ENCODE peak calls at places on chromosome 5, in eight cellular contexts. D is aorta, P is type B pancreatic cell, T is suprapubic skin, V is HT-29, Q is fibroblast of mammary gland, I is non-pigmented ciliary epithelial cell, M is choroid plexus epithelial cell. U is an unnamed sample.

GRCh38 chr5:115557667-115558387 is 13.3 kb upstream of the FEM1C start:
- DNase-seq in D (no peak), P (no peak), T (no peak), V (no peak), Q (peak), I (no peak), M (peak), U (no peak)

GRCh38 chr5:40046792-40047191 is 622.0 kb upstream of the DAB2 start:
- DNase-seq in D (no peak), P (no peak), T (no peak), V (no peak), Q (peak), I (peak), M (peak), U (peak)

GRCh38 chr5:68529581-68529980 is 314.0 kb downstream of the PIK3R1 start:
- DNase-seq in D (no peak), P (no peak), T (no peak), V (no peak), Q (peak), I (no peak), M (no peak), U (no peak)

GRCh38 chr5:85000671-85001070 is 616.0 kb upstream of the EDIL3 start:
- DNase-seq in D (no peak), P (no peak), T (no peak), V (no peak), Q (peak), I (peak), M (peak), U (peak)

GRCh38 chr5:7396169-7397004 is 449 bp downstream of the ADCY2 start:
- DNase-seq in D (peak), P (no peak), T (no peak), V (no peak), Q (peak), I (no peak), M (peak), U (no peak)

GRCh38 chr5:167893271-167893670 is 398.2 kb upstream of the WWC1 start:
- DNase-seq in D (no peak), P (no peak), T (no peak), V (no peak), Q (no peak), I (no peak), M (no peak), U (no peak)

GRCh38 chr5:65102826-65103673 is 334.3 kb downstream of the CWC27 start:
- DNase-seq in D (peak), P (no peak), T (no peak), V (peak), Q (peak), I (no peak), M (peak), U (peak)

GRCh38 chr5:174583071-174583470 is 141.3 kb upstream of the MSX2 start:
- DNase-seq in D (no peak), P (no peak), T (no peak), V (no peak), Q (no peak), I (no peak), M (no peak), U (no peak)

GRCh38 chr5:90940227-90940995 is 381.8 kb downstream of the ADGRV1 start:
- DNase-seq in D (no peak), P (no peak), T (no peak), V (peak), Q (peak), I (no peak), M (peak), U (peak)

GRCh38 chr5:95959964-95960801 is 1.5 kb downstream of the ELL2 start:
- DNase-seq in D (no peak), P (no peak), T (no peak), V (peak), Q (peak), I (no peak), M (peak), U (peak)

GRCh38 chr5:91277093-91277626 is 106.0 kb downstream of the ARRDC3 start:
- DNase-seq in D (no peak), P (no peak), T (no peak), V (no peak), Q (no peak), I (no peak), M (no peak), U (no peak)

GRCh38 chr5:140041099-140041491 is 2.0 kb downstream of the NRG2 start:
- DNase-seq in D (no peak), P (no peak), T (no peak), V (no peak), Q (no peak), I (no peak), M (no peak), U (no peak)

GRCh38 chr5:61504143-61504542 is 172.1 kb downstream of the ZSWIM6 start:
- DNase-seq in D (no peak), P (no peak), T (no peak), V (no peak), Q (no peak), I (no peak), M (no peak), U (no peak)

GRCh38 chr5:164809831-164810230 is 1304.4 kb downstream of the MAT2B start:
- DNase-seq in D (no peak), P (no peak), T (no peak), V (no peak), Q (no peak), I (peak), M (peak), U (peak)

GRCh38 chr5:76403963-76404693 is 1.0 kb downstream of the IQGAP2 start:
- DNase-seq in D (peak), P (no peak), T (no peak), V (peak), Q (no peak), I (no peak), M (peak), U (no peak)

GRCh38 chr5:79107020-79107796 is 4.4 kb upstream of the BHMT start:
- DNase-seq in D (no peak), P (no peak), T (no peak), V (no peak), Q (peak), I (no peak), M (peak), U (peak)

GRCh38 chr5:116626272-116626723 is 51.7 kb upstream of the SEMA6A start:
- DNase-seq in D (peak), P (no peak), T (peak), V (no peak), Q (peak), I (peak), M (peak), U (peak)

GRCh38 chr5:163306421-163306820 is 131.0 kb upstream of the CCNG1 start:
- DNase-seq in D (no peak), P (no peak), T (no peak), V (peak), Q (peak), I (no peak), M (peak), U (peak)

GRCh38 chr5:15763754-15764153 is 263.8 kb downstream of the FBXL7 start:
- DNase-seq in D (no peak), P (no peak), T (no peak), V (no peak), Q (peak), I (no peak), M (peak), U (no peak)

GRCh38 chr5:94234987-94235386 is 383.4 kb downstream of the KIAA0825 start:
- DNase-seq in D (no peak), P (no peak), T (no peak), V (no peak), Q (no peak), I (no peak), M (no peak), U (no peak)

GRCh38 chr5:108420182-108420581 is 38.3 kb upstream of the FBXL17 start:
- DNase-seq in D (no peak), P (no peak), T (no peak), V (no peak), Q (no peak), I (no peak), M (no peak), U (no peak)

GRCh38 chr5:41985945-41986344 is 60.9 kb downstream of the FBXO4 start:
- DNase-seq in D (no peak), P (no peak), T (no peak), V (no peak), Q (no peak), I (no peak), M (no peak), U (no peak)

GRCh38 chr5:54243483-54244080 is 66.8 kb downstream of the ARL15 start:
- DNase-seq in D (no peak), P (no peak), T (no peak), V (peak), Q (peak), I (no peak), M (peak), U (peak)

GRCh38 chr5:78009937-78010527 is 233.9 kb upstream of the TBCA start:
- DNase-seq in D (no peak), P (no peak), T (no peak), V (no peak), Q (peak), I (peak), M (peak), U (no peak)

GRCh38 chr5:1204693-1205242 is 3.4 kb downstream of the SLC6A19 start:
- DNase-seq in D (peak), P (no peak), T (no peak), V (peak), Q (peak), I (no peak), M (peak), U (peak)

GRCh38 chr5:1931590-1932138 is 48.9 kb upstream of the IRX4 start:
- DNase-seq in D (no peak), P (no peak), T (peak), V (no peak), Q (no peak), I (no peak), M (no peak), U (no peak)

GRCh38 chr5:128498844-128499455 is 39.1 kb downstream of the FBN2 start:
- DNase-seq in D (no peak), P (no peak), T (no peak), V (peak), Q (peak), I (peak), M (peak), U (peak)

GRCh38 chr5:135033026-135033861 is 784 bp downstream of the PITX1 start:
- DNase-seq in D (peak), P (no peak), T (no peak), V (peak), Q (peak), I (no peak), M (peak), U (no peak)

GRCh38 chr5:31890025-31890424 is 251.1 kb downstream of the PDZD2 start:
- DNase-seq in D (no peak), P (no peak), T (no peak), V (no peak), Q (no peak), I (no peak), M (no peak), U (no peak)

GRCh38 chr5:948472-949274 is 56.0 kb downstream of the TRIP13 start:
- DNase-seq in D (no peak), P (no peak), T (peak), V (no peak), Q (no peak), I (no peak), M (no peak), U (no peak)

GRCh38 chr5:130875673-130876072 is 289.4 kb downstream of the HINT1 start:
- DNase-seq in D (no peak), P (no peak), T (no peak), V (no peak), Q (no peak), I (no peak), M (no peak), U (no peak)

GRCh38 chr5:139745121-139745799 is 50.3 kb upstream of the PSD2 start:
- DNase-seq in D (peak), P (no peak), T (peak), V (no peak), Q (peak), I (peak), M (peak), U (peak)

GRCh38 chr5:58300346-58300745 is 159.5 kb downstream of the PLK2 start:
- DNase-seq in D (no peak), P (no peak), T (no peak), V (no peak), Q (no peak), I (no peak), M (no peak), U (no peak)

GRCh38 chr5:95841914-95842812 is 19.6 kb upstream of the GLRX start:
- DNase-seq in D (peak), P (no peak), T (no peak), V (no peak), Q (peak), I (no peak), M (peak), U (peak)